ENCODE peak calls at places on chromosomes 6 and 20, in ten cellular contexts. P is BE2C, N is OCI-LY7, O is BJ, V is dorsolateral prefrontal cortex, J is right atrium auricular region, K is fibroblast of lung, C is lower leg skin, U is cardiac fibroblast, X is endothelial cell. B is an unnamed sample.

GRCh38 chr6:125986956-125987617 is 747 bp downstream of the TRMT11 start:
- DNase-seq in P (no peak), N (peak), O (no peak), V (no peak), J (no peak), K (peak), C (no peak), U (peak), X (no peak), B (no peak)

GRCh38 chr20:57389695-57390603 is 1.2 kb upstream of the RBM38 start:
- DNase-seq in P (peak), N (no peak), O (no peak), V (peak), J (no peak), K (no peak), C (no peak), U (no peak), X (no peak), B (no peak)

GRCh38 chr6:102387351-102388033 is 994.0 kb downstream of the GRIK2 start:
- DNase-seq in P (no peak), N (no peak), O (no peak), V (no peak), J (no peak), K (no peak), C (no peak), U (no peak), X (no peak), B (no peak)

GRCh38 chr6:35602133-35602946 is 86.4 kb downstream of the FKBP5 start:
- DNase-seq in P (no peak), N (no peak), O (no peak), V (no peak), J (no peak), K (peak), C (no peak), U (peak), X (no peak), B (no peak)

GRCh38 chr20:57072184-57072583 is 194.3 kb downstream of the BMP7 start:
- DNase-seq in P (no peak), N (no peak), O (no peak), V (no peak), J (no peak), K (no peak), C (no peak), U (no peak), X (no peak), B (peak)

GRCh38 chr6:112626468-112627082 is 279.4 kb downstream of the RFPL4B start:
- DNase-seq in P (no peak), N (no peak), O (no peak), V (no peak), J (no peak), K (peak), C (no peak), U (peak), X (no peak), B (no peak)

GRCh38 chr20:23507346-23507745 is 16.4 kb downstream of the CST8 start:
- DNase-seq in P (no peak), N (no peak), O (no peak), V (no peak), J (no peak), K (no peak), C (no peak), U (no peak), X (no peak), B (no peak)

GRCh38 chr6:149809798-149810197 is 54.4 kb downstream of the LRP11 start:
- DNase-seq in P (no peak), N (no peak), O (no peak), V (no peak), J (no peak), K (no peak), C (no peak), U (no peak), X (no peak), B (no peak)

GRCh38 chr6:33772114-33772830 is 16.7 kb downstream of the LEMD2 start:
- DNase-seq in P (no peak), N (no peak), O (no peak), V (no peak), J (no peak), K (no peak), C (no peak), U (no peak), X (no peak), B (no peak)

GRCh38 chr20:50450961-50451752 is 59.0 kb upstream of the PTPN1 start:
- DNase-seq in P (no peak), N (peak), O (no peak), V (no peak), J (peak), K (peak), C (peak), U (peak), X (no peak), B (peak)

GRCh38 chr6:75090574-75090973 is 115.3 kb downstream of the COL12A1 start:
- DNase-seq in P (no peak), N (no peak), O (no peak), V (no peak), J (no peak), K (no peak), C (no peak), U (no peak), X (no peak), B (no peak)

GRCh38 chr6:108550256-108550655 is 10.5 kb upstream of the FOXO3 start:
- DNase-seq in P (no peak), N (no peak), O (no peak), V (no peak), J (no peak), K (no peak), C (no peak), U (no peak), X (no peak), B (no peak)

GRCh38 chr20:54294094-54294493 is 86.2 kb downstream of the PFDN4 start:
- DNase-seq in P (no peak), N (no peak), O (no peak), V (no peak), J (no peak), K (no peak), C (no peak), U (no peak), X (no peak), B (no peak)

GRCh38 chr20:57547250-57547649 is 13.7 kb upstream of the PCK1 start:
- DNase-seq in P (no peak), N (no peak), O (no peak), V (no peak), J (no peak), K (peak), C (no peak), U (no peak), X (no peak), B (no peak)

GRCh38 chr6:163334264-163334663 is 80.3 kb upstream of the QKI start:
- DNase-seq in P (no peak), N (no peak), O (no peak), V (peak), J (no peak), K (peak), C (peak), U (no peak), X (no peak), B (no peak)

GRCh38 chr20:13898012-13898612 is 92.3 kb downstream of the SEL1L2 start:
- DNase-seq in P (no peak), N (no peak), O (no peak), V (no peak), J (no peak), K (no peak), C (no peak), U (no peak), X (no peak), B (no peak)
- TF ChIP-seq CTCF in P (peak), N (peak), O (peak), V (peak), J (no peak), K (no peak), C (no peak), U (no peak), X (no peak), B (no peak)

GRCh38 chr6:133890941-133891813 is 2.3 kb downstream of the TCF21 start:
- DNase-seq in P (peak), N (no peak), O (no peak), V (no peak), J (no peak), K (peak), C (no peak), U (peak), X (peak), B (no peak)
- TF ChIP-seq CTCF in P (no peak), N (no peak), O (no peak), V (no peak), J (no peak), K (no peak), C (no peak), U (no peak), X (no peak), B (no peak)

GRCh38 chr6:2805031-2805430 is 36.6 kb downstream of the SERPINB1 start:
- DNase-seq in P (no peak), N (no peak), O (no peak), V (no peak), J (peak), K (no peak), C (no peak), U (no peak), X (no peak), B (no peak)

GRCh38 chr6:2806664-2807063 is 35.0 kb downstream of the SERPINB1 start:
- DNase-seq in P (no peak), N (no peak), O (no peak), V (no peak), J (no peak), K (no peak), C (no peak), U (no peak), X (no peak), B (no peak)

GRCh38 chr6:2810092-2810671 is 31.5 kb downstream of the SERPINB1 start:
- DNase-seq in P (no peak), N (no peak), O (no peak), V (no peak), J (no peak), K (no peak), C (no peak), U (no peak), X (no peak), B (no peak)

GRCh38 chr6:2809015-2809414 is 32.6 kb downstream of the SERPINB1 start:
- DNase-seq in P (no peak), N (no peak), O (no peak), V (no peak), J (no peak), K (no peak), C (no peak), U (no peak), X (no peak), B (no peak)

DNA sequence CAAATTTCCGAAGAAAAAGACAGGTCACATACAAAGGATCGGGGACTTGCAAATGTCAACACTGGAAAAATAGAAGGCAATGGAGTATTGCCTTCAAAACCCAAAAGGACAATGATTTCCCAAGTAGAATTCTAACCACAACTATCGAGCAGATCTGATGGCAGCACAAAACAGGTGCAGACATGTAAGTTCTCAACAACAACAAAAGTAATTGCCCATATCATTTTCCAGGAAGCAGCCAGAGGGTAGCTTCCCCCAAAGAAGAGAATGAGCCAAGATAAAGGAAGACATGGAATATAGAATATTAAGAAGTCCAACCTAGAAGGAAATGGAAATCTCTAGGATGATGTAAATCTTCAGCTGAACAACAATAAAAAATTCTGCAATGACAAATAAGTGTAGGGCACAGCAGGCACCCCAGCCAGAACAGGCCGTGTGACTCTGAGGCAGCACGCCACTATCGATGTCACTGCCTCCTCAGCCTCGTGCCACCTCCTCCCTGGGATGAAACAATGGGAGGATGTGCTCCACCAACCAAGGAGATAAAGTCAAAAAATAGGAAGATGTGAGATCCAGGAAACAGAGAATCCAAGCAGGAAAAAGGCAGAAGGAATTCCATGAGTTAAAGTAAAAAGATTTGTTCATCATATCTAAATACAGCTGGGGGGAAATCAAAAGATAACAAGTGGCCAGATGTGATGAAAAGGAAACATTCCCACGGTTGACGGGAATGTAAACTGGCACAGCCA is 34.1 kb downstream of the SERPINB1 start:
- DNase-seq in P (no peak), N (no peak), O (no peak), V (peak), J (peak), K (no peak), C (no peak), U (peak), X (peak), B (no peak)
- TF ChIP-seq CTCF in P (no peak), N (no peak), O (no peak), V (no peak), J (no peak), K (no peak), C (no peak), U (no peak), X (no peak), B (no peak)

DNA sequence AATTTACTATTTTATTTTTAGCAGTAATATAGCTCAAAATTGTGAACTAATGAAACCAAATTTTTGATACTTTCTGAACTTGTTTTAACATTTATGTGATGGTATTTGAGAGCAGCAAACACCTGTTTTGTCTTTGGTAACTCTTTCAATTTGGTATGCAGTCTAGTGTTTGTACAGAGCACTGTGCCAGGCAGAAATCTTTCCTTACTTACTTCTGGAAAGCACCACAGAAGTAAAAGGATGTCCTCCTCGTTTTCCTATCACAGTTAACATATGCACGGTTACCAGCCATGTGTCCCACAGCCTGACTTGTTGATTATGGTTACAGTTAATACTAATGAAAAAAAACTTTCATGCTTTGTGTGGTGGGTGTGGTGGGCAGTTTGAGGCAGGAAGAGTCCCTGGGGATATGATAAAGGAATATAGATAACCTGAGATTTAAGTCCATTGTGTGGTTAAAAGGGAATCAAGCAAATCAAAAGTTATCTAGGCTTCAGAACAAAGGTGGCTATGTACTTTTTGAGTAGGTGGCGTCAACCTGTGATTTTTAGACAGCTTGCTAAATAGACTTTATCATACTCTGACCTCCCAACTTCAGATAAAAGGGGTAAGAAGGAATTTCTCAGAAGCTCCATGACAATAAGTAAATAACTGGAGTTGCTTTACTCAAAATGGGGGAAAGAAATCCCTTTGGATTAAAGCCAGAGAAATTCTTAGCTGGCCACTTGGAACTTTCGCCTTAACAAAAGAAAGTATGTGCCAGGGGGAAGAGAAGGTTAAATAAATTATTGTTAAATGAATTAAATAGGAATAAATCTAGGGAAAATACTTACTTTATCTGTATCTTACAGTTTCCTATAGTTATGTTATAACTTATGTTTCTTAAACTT is 20.1 kb upstream of the COL10A1 start:
- DNase-seq in P (no peak), N (no peak), O (no peak), V (no peak), J (no peak), K (no peak), C (no peak), U (peak), X (no peak), B (no peak)
- TF ChIP-seq CTCF in P (no peak), N (no peak), O (no peak), V (no peak), J (no peak), K (no peak), C (no peak), U (no peak), X (no peak), B (no peak)

GRCh38 chr6:148195511-148195910 is 147.1 kb upstream of the SASH1 start:
- DNase-seq in P (no peak), N (no peak), O (no peak), V (no peak), J (no peak), K (no peak), C (no peak), U (no peak), X (no peak), B (no peak)

GRCh38 chr6:148199584-148199983 is 143.1 kb upstream of the SASH1 start:
- DNase-seq in P (no peak), N (no peak), O (no peak), V (no peak), J (no peak), K (no peak), C (no peak), U (no peak), X (no peak), B (no peak)

GRCh38 chr6:148203281-148203925 is 139.2 kb upstream of the SASH1 start:
- DNase-seq in P (no peak), N (no peak), O (no peak), V (no peak), J (no peak), K (peak), C (no peak), U (peak), X (no peak), B (no peak)

GRCh38 chr6:148203970-148204369 is 138.7 kb upstream of the SASH1 start:
- DNase-seq in P (no peak), N (peak), O (no peak), V (no peak), J (no peak), K (peak), C (no peak), U (peak), X (no peak), B (no peak)

DNA sequence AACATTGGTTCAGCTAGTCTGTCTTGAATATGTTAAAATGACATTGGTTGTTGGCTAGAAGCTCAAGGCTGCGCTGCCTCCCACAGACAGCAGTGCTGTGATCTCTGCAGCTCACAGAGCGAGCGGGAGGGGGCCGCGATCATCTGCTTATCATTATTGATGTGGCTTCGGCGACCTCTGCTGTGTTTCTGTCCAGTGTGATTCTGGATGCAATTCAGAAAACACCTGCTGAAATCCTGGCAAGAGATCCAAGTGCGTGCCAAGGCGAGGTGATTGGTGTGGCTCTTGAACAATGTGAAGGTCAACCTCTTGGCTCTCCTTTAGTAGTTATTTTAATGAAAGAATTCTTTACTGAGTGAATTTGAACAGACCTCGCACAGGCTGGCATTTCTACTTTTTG is 142.3 kb upstream of the SASH1 start:
- DNase-seq in P (peak), N (no peak), O (no peak), V (no peak), J (no peak), K (no peak), C (no peak), U (no peak), X (no peak), B (no peak)
- TF ChIP-seq CTCF in P (no peak), N (no peak), O (no peak), V (no peak), J (peak), K (no peak), C (no peak), U (no peak), X (no peak), B (no peak)

GRCh38 chr6:90295854-90296345 is 743 bp downstream of the BACH2 start:
- DNase-seq in P (peak), N (peak), O (no peak), V (peak), J (peak), K (peak), C (peak), U (peak), X (peak), B (no peak)
- TF ChIP-seq CTCF in P (no peak), N (peak), O (peak), V (peak), J (no peak), K (no peak), C (no peak), U (no peak), X (no peak), B (no peak)

DNA sequence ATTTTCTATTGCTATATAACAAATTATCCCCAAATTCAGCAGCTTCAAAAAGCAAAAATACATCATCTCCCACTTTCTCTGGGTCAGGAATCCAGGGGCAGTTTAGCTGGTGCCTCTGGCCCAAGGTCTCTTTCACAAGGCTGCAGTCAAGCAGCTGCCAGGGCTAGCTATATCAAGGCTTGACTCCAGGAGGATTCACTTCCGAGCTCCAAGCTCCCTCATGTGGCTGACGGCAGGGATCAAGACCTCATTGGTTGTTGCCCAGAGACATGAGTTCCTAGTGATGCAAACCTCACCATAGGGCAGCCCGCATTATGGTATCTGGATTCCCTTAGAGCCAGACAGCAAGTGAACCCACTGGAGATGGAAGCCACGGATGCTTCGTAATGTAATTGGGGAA is 1.3 kb upstream of the VNN1 start:
- DNase-seq in P (peak), N (no peak), O (no peak), V (peak), J (no peak), K (peak), C (no peak), U (peak), X (peak), B (no peak)
- TF ChIP-seq CTCF in P (peak), N (no peak), O (peak), V (peak), J (peak), K (peak), C (no peak), U (peak), X (no peak), B (no peak)